ENCODE peak calls at places on chromosome 4, in five cellular contexts. I is amygdala; M is Jurkat, Clone E6-1; V is stimulated activated CD4-positive, alpha-beta T cell treated with anti-CD3 and anti-CD28 coated beads, Interleukin-2, amount 100 ng/mL, for 48 hours; C is activated naive CD4-positive, alpha-beta T cell. H is an unnamed sample.

GRCh38 chr4:181944527-181944926 is 298.7 kb upstream of the TENM3 start:
- DNase-seq in I (no peak), M (no peak), V (no peak), C (no peak), H (no peak)

GRCh38 chr4:68147079-68147478 is 17.4 kb upstream of the TMPRSS11F start:
- DNase-seq in I (no peak), M (no peak), V (no peak), C (no peak), H (no peak)

GRCh38 chr4:40998680-40999358 is 215.5 kb downstream of the APBB2 start:
- DNase-seq in I (no peak), M (no peak), V (no peak), C (no peak), H (no peak)

GRCh38 chr4:16687845-16688244 is 210.6 kb downstream of the LDB2 start:
- DNase-seq in I (no peak), M (no peak), V (no peak), C (no peak), H (no peak)

GRCh38 chr4:127249066-127249766 is 383.5 kb upstream of the INTU start:
- DNase-seq in I (no peak), M (no peak), V (no peak), C (no peak), H (no peak)

GRCh38 chr4:177573487-177573886 is 131.2 kb upstream of the AGA start:
- DNase-seq in I (no peak), M (no peak), V (no peak), C (no peak), H (no peak)

GRCh38 chr4:121697626-121698025 is 846 bp upstream of the ANXA5 start:
- DNase-seq in I (no peak), M (no peak), V (no peak), C (no peak), H (no peak)

GRCh38 chr4:3199661-3200422 is 49.1 kb upstream of the MSANTD1 start:
- DNase-seq in I (no peak), M (no peak), V (no peak), C (no peak), H (no peak)

GRCh38 chr4:145102619-145103018 is 4.5 kb downstream of the ABCE1 start:
- DNase-seq in I (no peak), M (no peak), V (no peak), C (no peak), H (no peak)

GRCh38 chr4:67749286-67749685 is 4.9 kb downstream of the GNRHR start:
- DNase-seq in I (no peak), M (no peak), V (no peak), C (no peak), H (no peak)

GRCh38 chr4:158462611-158463010 is 59.1 kb upstream of the RXFP1 start:
- DNase-seq in I (no peak), M (no peak), V (no peak), C (no peak), H (no peak)

GRCh38 chr4:66294626-66295025 is 624.3 kb upstream of the EPHA5 start:
- DNase-seq in I (no peak), M (no peak), V (no peak), C (no peak), H (no peak)

H was measured in CMK.